ENCODE peak calls at places on chromosomes 11 and 22, in ten cellular contexts. M, L, C, P, R, G, D, B, S and W are unnamed samples.

GRCh38 chr11:72224587-72225410 is at the start of gene INPPL1:
- DNase-seq in C (no peak), P (peak; percentile 28), R (no peak), D (peak; percentile 62), M (peak; percentile 35), G (peak; percentile 47), B (peak; percentile 59), L (no peak), S (peak; percentile 83), W (peak; percentile 6)

GRCh38 chr22:19878461-19879247 is 24.0 kb upstream of the GNB1L start:
- DNase-seq in D (no peak), G (no peak), P (no peak), M (no peak), S (no peak), C (no peak), R (no peak), B (no peak), L (no peak), W (no peak)

GRCh38 chr11:84981296-84981695 is 645.8 kb downstream of the DLG2 start:
- DNase-seq in L (no peak), B (no peak), R (no peak), M (no peak), P (no peak), C (no peak), G (no peak), S (no peak), D (no peak), W (no peak)

GRCh38 chr11:62601364-62602140 is at the start of gene MTA2:
- DNase-seq in R (peak; percentile 98), S (peak; percentile 98), D (peak; percentile 96), B (peak; percentile 98), P (peak; percentile 98), L (peak; percentile 98), C (peak; percentile 89), M (peak; percentile 99), G (peak; percentile 100), W (peak; percentile 93)

GRCh38 chr11:1854949-1855885 is 2.3 kb downstream of the LSP1 start:
- DNase-seq in M (no peak), B (no peak), S (no peak), R (no peak), D (no peak), G (no peak), C (no peak), L (no peak), P (no peak), W (no peak)

GRCh38 chr11:107916671-107917241 is 11.5 kb upstream of the RAB39A start:
- DNase-seq in L (peak; percentile 12), D (no peak), R (no peak), C (no peak), P (peak; percentile 17), G (no peak), S (peak; percentile 9), B (no peak), M (peak; percentile 37), W (no peak)

GRCh38 chr11:17703951-17704350 is 15.4 kb upstream of the MYOD1 start:
- DNase-seq in D (no peak), M (no peak), G (peak; percentile 35), L (no peak), B (no peak), C (no peak), R (no peak), S (no peak), P (no peak), W (no peak)

GRCh38 chr11:130247289-130247688 is 67.4 kb downstream of the ZBTB44 start:
- DNase-seq in M (no peak), P (peak; percentile 31), S (no peak), C (no peak), G (no peak), B (no peak), R (no peak), L (no peak), D (no peak), W (no peak)

GRCh38 chr11:129709801-129710398 is 105.7 kb upstream of the TMEM45B start:
- DNase-seq in M (no peak), S (no peak), D (no peak), C (no peak), L (no peak), B (no peak), P (no peak), G (no peak), R (no peak), W (no peak)

GRCh38 chr11:19795082-19795481 is 82.4 kb downstream of the NAV2 start:
- DNase-seq in D (no peak), P (no peak), B (no peak), S (no peak), C (no peak), L (no peak), G (no peak), M (no peak), R (no peak), W (no peak)

GRCh38 chr11:117096140-117096972 is 1.9 kb downstream of the SIK3 start:
- DNase-seq in G (no peak), D (no peak), C (no peak), M (peak; percentile 59), R (no peak), B (no peak), S (peak; percentile 25), P (no peak), L (peak; percentile 44), W (no peak)

GRCh38 chr11:85347291-85347690 is 279.9 kb downstream of the DLG2 start:
- DNase-seq in S (no peak), C (no peak), P (no peak), L (no peak), M (peak; percentile 13), D (no peak), G (no peak), B (no peak), R (no peak), W (no peak)

GRCh38 chr11:77199346-77199745 is 71.3 kb downstream of the MYO7A start:
- DNase-seq in B (no peak), R (no peak), G (no peak), L (no peak), P (no peak), M (no peak), C (no peak), D (peak; percentile 26), S (peak; percentile 0), W (no peak)

GRCh38 chr22:46758867-46759290 is 3.6 kb upstream of the TBC1D22A start:
- DNase-seq in M (peak; percentile 38), D (no peak), R (no peak), S (peak; percentile 77), L (no peak), B (no peak), C (no peak), G (peak; percentile 84), P (no peak), W (peak; percentile 44)

GRCh38 chr11:8917157-8917820 is 6.3 kb downstream of the AKIP1 start:
- DNase-seq in M (no peak), R (peak; percentile 63), C (peak; percentile 67), S (no peak), L (no peak), B (no peak), P (no peak), D (peak; percentile 62), G (no peak), W (peak; percentile 62)

GRCh38 chr11:44998051-44998450 is 47.4 kb upstream of the TP53I11 start:
- DNase-seq in M (no peak), D (no peak), P (no peak), L (no peak), R (no peak), B (no peak), S (no peak), G (no peak), C (no peak), W (no peak)

GRCh38 chr11:87437133-87437843 is 399.6 kb downstream of the TMEM135 start:
- DNase-seq in B (no peak), P (no peak), L (no peak), G (no peak), C (no peak), S (no peak), D (no peak), R (no peak), M (no peak), W (no peak)

GRCh38 chr11:697028-697491 is 1.4 kb downstream of the TMEM80 start:
- DNase-seq in P (no peak), S (no peak), D (no peak), B (no peak), C (peak; percentile 33), M (no peak), L (no peak), R (no peak), G (peak; percentile 28), W (peak; percentile 83)

GRCh38 chr11:119779195-119780071 is 50.4 kb upstream of the NECTIN1 start:
- DNase-seq in S (no peak), L (no peak), M (no peak), P (no peak), D (peak; percentile 16), G (no peak), B (peak; percentile 60), C (no peak), R (no peak), W (no peak)

GRCh38 chr11:61107888-61108287 is 5.6 kb downstream of the CD5 start:
- DNase-seq in P (no peak), S (no peak), G (no peak), C (no peak), M (no peak), L (no peak), R (no peak), B (no peak), D (no peak), W (no peak)

GRCh38 chr22:46088541-46089311 is 61.6 kb upstream of the PPARA start:
- DNase-seq in R (peak; percentile 64), D (peak; percentile 51), L (no peak), G (no peak), S (no peak), B (peak; percentile 60), C (peak; percentile 45), M (no peak), P (no peak), W (no peak)

GRCh38 chr11:77174559-77174958 is 46.5 kb downstream of the MYO7A start:
- DNase-seq in C (no peak), B (peak; percentile 7), R (no peak), D (no peak), L (no peak), G (no peak), S (no peak), P (peak; percentile 48), M (no peak), W (no peak)

GRCh38 chr11:73750238-73750637 is 10.6 kb downstream of the RAB6A start:
- DNase-seq in M (no peak), P (no peak), D (no peak), S (peak; percentile 19), L (no peak), B (no peak), G (no peak), C (no peak), R (no peak), W (no peak)

GRCh38 chr22:31343235-31344191 is 2.6 kb downstream of the PATZ1 start:
- DNase-seq in M (peak; percentile 88), D (peak; percentile 76), S (peak; percentile 72), G (peak; percentile 87), B (peak; percentile 28), P (peak; percentile 84), C (no peak), L (no peak), R (peak; percentile 13), W (no peak)

GRCh38 chr11:32153747-32154146 is 62.9 kb downstream of the RCN1 start:
- DNase-seq in S (no peak), G (no peak), P (no peak), M (no peak), L (no peak), D (no peak), C (no peak), B (no peak), R (no peak), W (no peak)